ENCODE peak calls at places on chromosome 19, in four cellular contexts. L is brain microvascular endothelial cell, X is left ventricle myocardium inferior, M is stomach. O is an unnamed sample.

GRCh38 chr19:14505488-14506239 is 9.7 kb upstream of the GIPC1 start:
- DNase-seq in L (peak; percentile 70), X (no peak), M (peak; percentile 69), O (no peak)

GRCh38 chr19:44608391-44608821 is 5.0 kb upstream of the IGSF23 start:
- DNase-seq in L (no peak), X (no peak), M (no peak), O (no peak)

GRCh38 chr19:11191273-11191755 is 6.0 kb downstream of the KANK2 start:
- DNase-seq in L (peak; percentile 77), X (peak; percentile 83), M (peak; percentile 36), O (peak; percentile 95)

GRCh38 chr19:1929051-1929742 is 11.8 kb upstream of the CSNK1G2 start:
- DNase-seq in L (peak; percentile 58), X (peak; percentile 81), M (peak; percentile 88), O (peak; percentile 85)

GRCh38 chr19:5103061-5103701 is 134.3 kb downstream of the KDM4B start:
- DNase-seq in L (no peak), X (peak; percentile 61), M (peak; percentile 84), O (peak; percentile 62)

GRCh38 chr19:3606690-3607289 is at the start of gene TBXA2R:
- DNase-seq in L (peak; percentile 57), X (peak; percentile 81), M (peak; percentile 64), O (peak; percentile 76)

GRCh38 chr19:6459356-6460098 is at the start of gene SLC25A23:
- DNase-seq in L (peak; percentile 46), X (peak; percentile 75), M (peak; percentile 74), O (peak; percentile 62)

GRCh38 chr19:10158071-10158470 is 36.7 kb downstream of the DNMT1 start:
- DNase-seq in L (no peak), X (no peak), M (no peak), O (no peak)

GRCh38 chr19:33055718-33056117 is 9.0 kb downstream of the RHPN2 start:
- DNase-seq in L (peak; percentile 8), X (no peak), M (no peak), O (no peak)

GRCh38 chr19:15154002-15154612 is 46.7 kb downstream of the NOTCH3 start:
- DNase-seq in L (peak; percentile 60), X (no peak), M (no peak), O (no peak)

GRCh38 chr19:6464070-6464873 is at the start of gene CRB3:
- DNase-seq in L (no peak), X (no peak), M (peak; percentile 96), O (no peak)

GRCh38 chr19:55640577-55641375 is at the start of gene ZNF580:
- DNase-seq in L (peak; percentile 75), X (peak; percentile 71), M (peak; percentile 63), O (no peak)

GRCh38 chr19:7602935-7603497 is 7.4 kb downstream of the CAMSAP3 start:
- DNase-seq in L (no peak), X (no peak), M (no peak), O (no peak)

GRCh38 chr19:13530720-13531119 is 24.4 kb upstream of the CACNA1A start:
- DNase-seq in L (no peak), X (no peak), M (no peak), O (no peak)

GRCh38 chr19:43465468-43466120 is at the start of gene LYPD3:
- DNase-seq in L (no peak), X (no peak), M (peak; percentile 49), O (no peak)

GRCh38 chr19:51971624-51972023 is 15.0 kb downstream of the ZNF350 start:
- DNase-seq in L (no peak), X (no peak), M (no peak), O (no peak)

GRCh38 chr19:44723952-44724319 is 24.6 kb upstream of the BCL3 start:
- DNase-seq in L (peak; percentile 62), X (peak; percentile 76), M (peak; percentile 86), O (peak; percentile 90)

GRCh38 chr19:45484273-45484945 is 12.4 kb downstream of the RTN2 start:
- DNase-seq in L (peak; percentile 28), X (no peak), M (no peak), O (no peak)

GRCh38 chr19:21092107-21092506 is 10.1 kb downstream of the ZNF714 start:
- DNase-seq in L (no peak), X (no peak), M (no peak), O (no peak)

GRCh38 chr19:607301-608154 is 17.8 kb downstream of the HCN2 start:
- DNase-seq in L (no peak), X (no peak), M (no peak), O (no peak)

GRCh38 chr19:13156968-13157882 is 7.0 kb downstream of the IER2 start:
- DNase-seq in L (no peak), X (no peak), M (no peak), O (no peak)

GRCh38 chr19:6012416-6013170 is 34.7 kb upstream of the RANBP3 start:
- DNase-seq in L (no peak), X (no peak), M (no peak), O (no peak)

GRCh38 chr19:6039541-6040225 is 61.7 kb upstream of the RANBP3 start:
- DNase-seq in L (no peak), X (no peak), M (no peak), O (peak; percentile 26)

GRCh38 chr19:16327131-16327450 is 2.5 kb downstream of the KLF2 start:
- DNase-seq in L (no peak), X (no peak), M (no peak), O (no peak)

GRCh38 chr19:16330368-16330801 is 5.8 kb downstream of the KLF2 start:
- DNase-seq in L (peak; percentile 92), X (peak; percentile 63), M (peak; percentile 88), O (peak; percentile 93)

GRCh38 chr19:16327911-16328823 is 3.5 kb downstream of the KLF2 start:
- DNase-seq in L (no peak), X (peak; percentile 79), M (peak; percentile 73), O (peak; percentile 94)

GRCh38 chr19:16327501-16327900 is 2.9 kb downstream of the KLF2 start:
- DNase-seq in L (no peak), X (no peak), M (no peak), O (no peak)

DNA sequence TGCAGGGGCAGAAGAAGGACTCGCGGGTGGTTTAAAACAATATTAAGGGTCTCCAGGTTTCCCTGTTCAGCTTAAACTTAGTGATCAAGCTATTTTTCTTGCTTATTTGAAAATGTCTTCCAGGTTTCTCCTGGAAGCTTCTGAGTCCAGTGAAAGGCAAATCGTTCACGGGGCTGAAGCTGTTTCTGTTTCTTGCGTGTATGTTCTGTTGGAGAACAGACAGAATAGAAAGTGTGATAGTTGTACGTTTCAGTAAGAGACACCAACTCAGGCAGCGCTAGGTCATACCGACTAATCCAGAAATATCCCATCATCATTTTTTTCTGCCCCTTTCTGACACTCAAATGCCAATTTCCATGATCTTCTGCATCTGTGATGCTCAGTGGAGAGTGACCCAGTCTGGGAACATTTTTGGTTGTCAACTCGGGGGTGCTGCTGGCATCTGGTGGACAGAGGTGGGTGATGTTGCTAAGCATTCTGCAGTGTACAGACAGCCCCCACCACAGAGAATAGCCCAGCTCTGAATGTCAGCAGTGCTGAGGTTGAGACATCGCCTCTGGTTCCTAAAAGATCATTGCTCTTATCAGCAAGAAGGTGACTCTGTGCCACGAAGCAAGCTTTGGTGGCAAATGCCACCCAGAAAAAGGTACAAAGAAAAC is 4.3 kb downstream of the KLF2 start:
- DNase-seq in L (no peak), X (no peak), M (no peak), O (no peak)
- H3K4me3 ChIP-seq in L (no peak overlapping the region), X (peak overlapping the region; percentile 89), M (peak overlapping the region; percentile 77), O (peak overlapping the region; percentile 78)

DNA sequence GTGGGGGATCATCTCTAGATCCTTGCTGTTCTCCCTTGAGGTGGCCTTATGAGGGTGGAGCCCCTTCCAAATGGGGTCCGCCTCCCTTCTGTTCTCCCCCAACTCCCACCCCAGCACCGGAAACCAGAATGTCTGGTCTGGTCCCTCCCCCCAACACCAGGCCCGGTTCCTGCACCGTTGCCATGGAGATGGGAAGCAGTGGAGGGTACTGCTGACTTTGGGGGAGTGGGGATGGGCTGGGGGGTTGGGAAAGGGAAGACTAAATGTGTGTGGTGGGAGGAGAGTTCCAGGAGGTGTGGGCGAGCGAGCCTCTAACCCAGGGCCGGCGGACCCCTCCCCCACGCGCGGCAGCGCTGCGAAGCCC is 1.7 kb downstream of the SHANK1 start:
- DNase-seq in L (no peak), X (no peak), M (no peak), O (no peak)
- H3K4me3 ChIP-seq in L (no peak overlapping the region), X (peak overlapping the region; percentile 58), M (peak overlapping the region; percentile 43), O (no peak overlapping the region)

GRCh38 chr19:41428481-41428859 is 1.3 kb upstream of the B3GNT8 start:
- DNase-seq in L (no peak), X (no peak), M (no peak), O (no peak)
- H3K4me3 ChIP-seq in L (no peak overlapping the region), X (peak overlapping the region; percentile 74), M (peak overlapping the region; percentile 56), O (peak overlapping the region; percentile 54)

DNA sequence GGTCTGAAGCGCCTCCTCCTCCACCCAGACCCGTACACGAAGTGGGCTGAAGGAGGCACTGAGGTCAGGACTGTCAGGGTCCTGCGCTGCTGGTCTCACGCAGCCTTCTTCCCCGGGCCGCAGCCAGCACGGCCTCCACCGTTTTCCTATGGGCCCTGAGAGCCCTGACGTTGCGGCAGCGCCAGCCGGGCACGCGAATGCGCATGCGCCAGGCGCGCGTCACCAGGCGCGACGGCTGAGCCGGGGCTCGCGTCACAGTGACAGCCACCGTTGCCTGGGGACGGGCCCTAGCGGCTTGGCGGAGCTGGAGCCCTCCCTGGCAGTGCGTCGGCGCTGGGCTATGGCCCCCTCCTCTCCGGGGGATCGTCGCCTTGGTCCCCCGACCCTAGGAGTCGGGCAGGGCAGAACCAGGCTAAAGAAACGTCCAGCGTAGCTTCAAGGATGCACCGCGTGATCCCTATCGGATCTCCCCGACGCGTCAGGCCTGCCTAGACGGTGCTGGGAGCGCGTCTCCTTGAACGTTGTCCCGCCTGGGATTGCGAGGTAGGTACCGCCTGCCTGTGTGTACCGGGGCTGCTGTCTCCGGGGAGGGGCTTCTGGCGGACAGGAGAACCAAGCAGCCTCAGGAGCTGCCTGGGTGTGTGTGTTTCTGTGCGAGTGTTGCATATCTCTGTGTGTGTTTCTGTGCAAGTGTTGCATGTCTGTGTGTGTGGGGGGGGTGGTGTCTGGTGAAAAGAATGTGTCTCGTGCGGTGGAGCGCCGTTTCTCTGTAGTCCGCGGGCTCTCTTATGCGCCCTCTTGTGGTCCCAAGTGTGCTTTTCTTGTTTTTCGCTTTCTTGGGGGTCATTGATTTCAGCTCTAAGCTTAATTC is 43.2 kb downstream of the ZNF571 start:
- DNase-seq in L (peak; percentile 61), X (peak; percentile 50), M (no peak), O (no peak)
- H3K4me3 ChIP-seq in L (peak overlapping the region; percentile 74), X (peak overlapping the region; percentile 72), M (peak overlapping the region; percentile 34), O (peak overlapping the region; percentile 53)

GRCh38 chr19:39941615-39942507 is 7.4 kb upstream of the FCGBP start:
- DNase-seq in L (peak; percentile 52), X (no peak), M (peak; percentile 33), O (no peak)
- H3K4me3 ChIP-seq in L (no peak overlapping the region), X (no peak overlapping the region), M (no peak overlapping the region), O (no peak overlapping the region)

GRCh38 chr19:16200038-16200775 is 2.5 kb downstream of the AP1M1 start:
- DNase-seq in L (no peak), X (no peak), M (no peak), O (peak; percentile 85)
- H3K4me3 ChIP-seq in L (no peak overlapping the region), X (no peak overlapping the region), M (no peak overlapping the region), O (no peak overlapping the region)